ENCODE peak calls at places on chromosomes 5 and 9, in eight cellular contexts. One of them, this sample, is unnamed.
A peak's percentile ranks its signal among the peaks of the same experiment; 100 is the strongest.

GRCh38 chr5:152819891-152820290 is 414.8 kb upstream of the NMUR2 start:
- DNase-seq in SW480: no peak
- DNase-seq in small intestine: no peak
- DNase-seq in CD14-positive monocyte: no peak
- DNase-seq in HL-60: no peak
- DNase-seq in AG10803: no peak
- DNase-seq in fibroblast of lung: no peak
- DNase-seq in dermis blood vessel endothelial cell: no peak
- DNase-seq in this sample: no peak

GRCh38 chr9:133726401-133727276 is 11.5 kb downstream of the SARDH start:
- DNase-seq in CD14-positive monocyte: no peak
- DNase-seq in HL-60: peak; percentile 22
- DNase-seq in dermis blood vessel endothelial cell: peak; percentile 66
- DNase-seq in small intestine: peak; percentile 29
- DNase-seq in AG10803: peak; percentile 20
- DNase-seq in SW480: peak; percentile 78
- DNase-seq in fibroblast of lung: peak; percentile 56
- DNase-seq in this sample: peak; percentile 58

GRCh38 chr9:34484678-34485077 is 26.1 kb downstream of the DNAI1 start:
- DNase-seq in fibroblast of lung: no peak
- DNase-seq in AG10803: no peak
- DNase-seq in small intestine: no peak
- DNase-seq in HL-60: no peak
- DNase-seq in SW480: no peak
- DNase-seq in dermis blood vessel endothelial cell: no peak
- DNase-seq in CD14-positive monocyte: no peak
- DNase-seq in this sample: no peak

GRCh38 chr5:2579126-2579525 is 172.4 kb downstream of the IRX2 start:
- DNase-seq in AG10803: no peak
- DNase-seq in SW480: peak; percentile 36
- DNase-seq in fibroblast of lung: no peak
- DNase-seq in HL-60: no peak
- DNase-seq in CD14-positive monocyte: no peak
- DNase-seq in dermis blood vessel endothelial cell: no peak
- DNase-seq in small intestine: no peak
- DNase-seq in this sample: no peak

GRCh38 chr5:61228229-61228628 is 66.0 kb upstream of the SMIM15 start:
- DNase-seq in dermis blood vessel endothelial cell: peak; percentile 15
- DNase-seq in CD14-positive monocyte: no peak
- DNase-seq in SW480: no peak
- DNase-seq in fibroblast of lung: no peak
- DNase-seq in AG10803: no peak
- DNase-seq in small intestine: no peak
- DNase-seq in HL-60: no peak
- DNase-seq in this sample: no peak

GRCh38 chr9:72733896-72734295 is 212.5 kb downstream of the TMC1 start:
- DNase-seq in dermis blood vessel endothelial cell: no peak
- DNase-seq in small intestine: no peak
- DNase-seq in fibroblast of lung: peak; percentile 2
- DNase-seq in AG10803: peak; percentile 11
- DNase-seq in SW480: no peak
- DNase-seq in CD14-positive monocyte: no peak
- DNase-seq in HL-60: no peak
- DNase-seq in this sample: peak; percentile 42

GRCh38 chr9:72954431-72955420 is 1.9 kb upstream of the ALDH1A1 start:
- DNase-seq in fibroblast of lung: peak; percentile 43
- DNase-seq in small intestine: no peak
- DNase-seq in CD14-positive monocyte: no peak
- DNase-seq in SW480: no peak
- DNase-seq in HL-60: no peak
- DNase-seq in AG10803: peak; percentile 86
- DNase-seq in dermis blood vessel endothelial cell: no peak
- DNase-seq in this sample: peak; percentile 55

GRCh38 chr5:131957721-131958483 is 12.4 kb upstream of the MEIKIN start:
- DNase-seq in small intestine: no peak
- DNase-seq in HL-60: no peak
- DNase-seq in AG10803: no peak
- DNase-seq in fibroblast of lung: no peak
- DNase-seq in dermis blood vessel endothelial cell: no peak
- DNase-seq in CD14-positive monocyte: no peak
- DNase-seq in SW480: no peak
- DNase-seq in this sample: no peak

GRCh38 chr9:534886-535285 is 306.6 kb upstream of the DMRT1 start:
- DNase-seq in dermis blood vessel endothelial cell: no peak
- DNase-seq in AG10803: no peak
- DNase-seq in fibroblast of lung: no peak
- DNase-seq in CD14-positive monocyte: no peak
- DNase-seq in SW480: no peak
- DNase-seq in HL-60: no peak
- DNase-seq in small intestine: no peak
- DNase-seq in this sample: no peak

GRCh38 chr9:131598121-131598520 is 52.8 kb downstream of the PRRT1B start:
- DNase-seq in AG10803: no peak
- DNase-seq in small intestine: no peak
- DNase-seq in fibroblast of lung: no peak
- DNase-seq in dermis blood vessel endothelial cell: no peak
- DNase-seq in CD14-positive monocyte: peak; percentile 96
- DNase-seq in HL-60: peak; percentile 100
- DNase-seq in SW480: no peak
- DNase-seq in this sample: no peak

GRCh38 chr5:18975624-18976023 is 1012.4 kb downstream of the CDH18 start:
- DNase-seq in fibroblast of lung: no peak
- DNase-seq in small intestine: no peak
- DNase-seq in HL-60: no peak
- DNase-seq in dermis blood vessel endothelial cell: no peak
- DNase-seq in CD14-positive monocyte: no peak
- DNase-seq in AG10803: no peak
- DNase-seq in SW480: peak; percentile 38
- DNase-seq in this sample: no peak

GRCh38 chr9:21096172-21096900 is 18.6 kb upstream of the IFNB1 start:
- DNase-seq in CD14-positive monocyte: no peak
- DNase-seq in dermis blood vessel endothelial cell: peak; percentile 50
- DNase-seq in HL-60: no peak
- DNase-seq in small intestine: peak; percentile 38
- DNase-seq in SW480: peak; percentile 58
- DNase-seq in AG10803: peak; percentile 61
- DNase-seq in fibroblast of lung: peak; percentile 86
- DNase-seq in this sample: peak; percentile 58

GRCh38 chr5:96776606-96777005 is 31.1 kb downstream of the ERAP1 start:
- DNase-seq in small intestine: no peak
- DNase-seq in fibroblast of lung: no peak
- DNase-seq in SW480: no peak
- DNase-seq in dermis blood vessel endothelial cell: no peak
- DNase-seq in AG10803: no peak
- DNase-seq in HL-60: no peak
- DNase-seq in CD14-positive monocyte: no peak
- DNase-seq in this sample: no peak

GRCh38 chr5:68315679-68316271 is 100.2 kb downstream of the PIK3R1 start:
- DNase-seq in dermis blood vessel endothelial cell: no peak
- DNase-seq in CD14-positive monocyte: peak; percentile 49
- DNase-seq in fibroblast of lung: no peak
- DNase-seq in HL-60: no peak
- DNase-seq in SW480: peak; percentile 56
- DNase-seq in AG10803: no peak
- DNase-seq in small intestine: no peak
- DNase-seq in this sample: no peak

GRCh38 chr5:150377964-150378694 is 20.6 kb downstream of the TCOF1 start:
- DNase-seq in small intestine: no peak
- DNase-seq in SW480: no peak
- DNase-seq in CD14-positive monocyte: no peak
- DNase-seq in dermis blood vessel endothelial cell: no peak
- DNase-seq in fibroblast of lung: peak; percentile 85
- DNase-seq in HL-60: no peak
- DNase-seq in AG10803: peak; percentile 98
- DNase-seq in this sample: peak; percentile 94

GRCh38 chr5:17306726-17307091 is 89.3 kb downstream of the BASP1 start:
- DNase-seq in fibroblast of lung: no peak
- DNase-seq in dermis blood vessel endothelial cell: no peak
- DNase-seq in small intestine: no peak
- DNase-seq in HL-60: no peak
- DNase-seq in SW480: no peak
- DNase-seq in AG10803: no peak
- DNase-seq in CD14-positive monocyte: no peak
- DNase-seq in this sample: no peak

GRCh38 chr5:6734243-6734695 is 21.0 kb downstream of the TENT4A start:
- DNase-seq in SW480: no peak
- DNase-seq in dermis blood vessel endothelial cell: no peak
- DNase-seq in fibroblast of lung: no peak
- DNase-seq in HL-60: no peak
- DNase-seq in AG10803: peak; percentile 20
- DNase-seq in small intestine: no peak
- DNase-seq in CD14-positive monocyte: no peak
- DNase-seq in this sample: peak; percentile 66

GRCh38 chr5:174552428-174552827 is 172.0 kb upstream of the MSX2 start:
- DNase-seq in fibroblast of lung: no peak
- DNase-seq in CD14-positive monocyte: no peak
- DNase-seq in AG10803: no peak
- DNase-seq in dermis blood vessel endothelial cell: no peak
- DNase-seq in small intestine: no peak
- DNase-seq in SW480: no peak
- DNase-seq in HL-60: no peak
- DNase-seq in this sample: no peak

GRCh38 chr9:100474082-100474949 is 1.4 kb downstream of the TMEFF1 start:
- DNase-seq in AG10803: no peak
- DNase-seq in SW480: no peak
- DNase-seq in small intestine: no peak
- DNase-seq in HL-60: no peak
- DNase-seq in dermis blood vessel endothelial cell: peak; percentile 15
- DNase-seq in fibroblast of lung: no peak
- DNase-seq in CD14-positive monocyte: no peak
- DNase-seq in this sample: no peak

GRCh38 chr5:159933531-159934485 is 17.5 kb downstream of the ADRA1B start:
- DNase-seq in dermis blood vessel endothelial cell: no peak
- DNase-seq in small intestine: peak; percentile 44
- DNase-seq in CD14-positive monocyte: no peak
- DNase-seq in AG10803: peak; percentile 60
- DNase-seq in fibroblast of lung: no peak
- DNase-seq in HL-60: no peak
- DNase-seq in SW480: no peak
- DNase-seq in this sample: no peak

This sample was measured in GM23248.